ENCODE peak calls at places on chromosomes 7 and 10, in six cellular contexts. H is stimulated activated CD8-positive, alpha-beta memory T cell treated with anti-CD3 and anti-CD28 coated beads, Interleukin-12 subunit alpha, Interleukin-12 subunit beta, amount 100 ng/mL, for 1 hour; V is cardiac muscle cell; S is activated naive CD4-positive, alpha-beta T cell treated with Interleukin-2 at 50 U/mL for 16 hours; J is NCI-H524; C is brain microvascular endothelial cell. U is an unnamed sample.
A peak's percentile ranks its signal among the peaks of the same experiment; 100 is the strongest.

GRCh38 chr10:76583711-76584161 is 1053.9 kb downstream of the KCNMA1 start:
- DNase-seq in S (no peak), V (peak; percentile 84), H (no peak), C (peak; percentile 89), J (no peak), U (no peak)

GRCh38 chr10:133378251-133379096 is 588 bp upstream of the PAOX start:
- DNase-seq in J (no peak), S (peak; percentile 64), H (no peak), C (no peak), V (peak; percentile 59), U (no peak)

GRCh38 chr7:47441796-47442744 is 139.8 kb downstream of the TNS3 start:
- DNase-seq in V (peak; percentile 36), J (no peak), H (no peak), C (peak; percentile 59), S (no peak), U (no peak)

GRCh38 chr10:2367083-2367482 is 629.8 kb upstream of the ADARB2 start:
- DNase-seq in C (no peak), S (no peak), V (no peak), J (no peak), H (no peak), U (no peak)

GRCh38 chr7:109844362-109844761 is 1246.6 kb upstream of the LRRN3 start:
- DNase-seq in J (no peak), C (peak; percentile 9), H (no peak), V (peak; percentile 6), S (no peak), U (peak; percentile 37)

GRCh38 chr10:94279835-94280709 is 82.7 kb downstream of the NOC3L start:
- DNase-seq in J (no peak), C (peak; percentile 38), V (peak; percentile 74), S (peak; percentile 62), H (peak; percentile 36), U (no peak)

GRCh38 chr10:103551619-103552602 is 58.4 kb downstream of the NEURL1 start:
- DNase-seq in J (no peak), V (no peak), C (no peak), S (no peak), H (no peak), U (no peak)

GRCh38 chr10:1610986-1611770 is 126.1 kb downstream of the ADARB2 start:
- DNase-seq in V (no peak), J (no peak), H (no peak), C (no peak), S (no peak), U (no peak)

GRCh38 chr10:69327463-69328345 is 49.4 kb downstream of the HK1 start:
- DNase-seq in V (peak; percentile 86), S (peak; percentile 47), J (no peak), H (no peak), C (peak; percentile 50), U (no peak)

GRCh38 chr10:96641396-96641795 is 54.6 kb upstream of the TM9SF3 start:
- DNase-seq in J (no peak), H (no peak), S (no peak), C (no peak), V (no peak), U (no peak)